ENCODE peak calls at places on chromosomes 3 and 15, in seven cellular contexts. T is lower lobe of right lung; E is progenitor cell of endocrine pancreas; I is GM04503; N is stimulated activated CD4-positive, alpha-beta T cell treated with anti-CD3 and anti-CD28 coated beads, Interleukin-15, amount 100 ng/mL, for 24 hours; L is effector memory CD8-positive, alpha-beta T cell; S is activated naive CD4-positive, alpha-beta T cell. R is an unnamed sample.

GRCh38 chr15:74245342-74245931 is 9.3 kb downstream of the CCDC33 start:
- DNase-seq in T (no peak), E (no peak), I (no peak), N (peak), L (no peak), S (no peak), R (no peak)

GRCh38 chr3:44442591-44443309 is 34.7 kb downstream of the ZNF445 start:
- DNase-seq in T (no peak), E (no peak), I (no peak), N (peak), L (no peak), S (no peak), R (no peak)

GRCh38 chr3:133246119-133246518 is 153.7 kb upstream of the BFSP2 start:
- DNase-seq in T (no peak), E (no peak), I (no peak), N (no peak), L (no peak), S (no peak), R (no peak)

GRCh38 chr15:78051622-78052405 is 25.7 kb downstream of the TBC1D2B start:
- DNase-seq in T (no peak), E (no peak), I (no peak), N (no peak), L (no peak), S (no peak), R (no peak)

GRCh38 chr3:182789371-182789770 is 3.9 kb upstream of the ATP11B start:
- DNase-seq in T (no peak), E (no peak), I (no peak), N (no peak), L (no peak), S (no peak), R (no peak)

GRCh38 chr3:4843619-4844018 is 135.6 kb upstream of the BHLHE40 start:
- DNase-seq in T (no peak), E (no peak), I (no peak), N (no peak), L (no peak), S (no peak), R (no peak)

GRCh38 chr15:59532770-59533379 is 78.7 kb upstream of the GCNT3 start:
- DNase-seq in T (no peak), E (peak), I (no peak), N (peak), L (no peak), S (no peak), R (peak)

GRCh38 chr3:15637131-15637951 is 35.8 kb downstream of the BTD start:
- DNase-seq in T (no peak), E (no peak), I (no peak), N (peak), L (no peak), S (no peak), R (no peak)

GRCh38 chr15:101455291-101455916 is 34.1 kb downstream of the PCSK6 start:
- DNase-seq in T (no peak), E (no peak), I (no peak), N (no peak), L (no peak), S (no peak), R (no peak)

GRCh38 chr3:38843898-38844297 is 27.9 kb upstream of the SCN10A start:
- DNase-seq in T (no peak), E (no peak), I (peak), N (no peak), L (no peak), S (no peak), R (peak)

GRCh38 chr15:69648215-69648614 is 195.6 kb downstream of the RPLP1 start:
- DNase-seq in T (no peak), E (no peak), I (no peak), N (no peak), L (no peak), S (no peak), R (no peak)

GRCh38 chr15:31372635-31373091 is 46.0 kb downstream of the KLF13 start:
- DNase-seq in T (no peak), E (no peak), I (no peak), N (no peak), L (no peak), S (no peak), R (peak)

GRCh38 chr3:53776494-53777101 is 69.6 kb downstream of the CHDH start:
- DNase-seq in T (no peak), E (no peak), I (peak), N (no peak), L (no peak), S (no peak), R (no peak)

GRCh38 chr3:55664387-55664786 is 177.3 kb upstream of the WNT5A start:
- DNase-seq in T (no peak), E (no peak), I (no peak), N (no peak), L (no peak), S (no peak), R (no peak)

GRCh38 chr3:176579741-176580185 is 617.5 kb downstream of the TBL1XR1 start:
- DNase-seq in T (no peak), E (no peak), I (peak), N (no peak), L (no peak), S (no peak), R (no peak)

GRCh38 chr3:128280466-128281455 is 127.5 kb downstream of the EEFSEC start:
- DNase-seq in T (no peak), E (no peak), I (no peak), N (no peak), L (no peak), S (no peak), R (no peak)